ENCODE peak calls at places on chromosomes 7 and 10, in eight cellular contexts. A is astrocyte, I is HAP-1, L is cardiac muscle cell, T is testis, Y is lung, R is mucosa of descending colon, G is transverse colon. N is an unnamed sample.

GRCh38 chr10:18104223-18104872 is 35.9 kb upstream of the CACNB2 start:
- DNase-seq in I (peak; percentile 84), R (no peak), L (peak; percentile 40), G (peak; percentile 56), Y (peak; percentile 35), A (peak; percentile 12), T (peak; percentile 85), N (peak; percentile 58)

GRCh38 chr10:132488231-132488821 is 49.3 kb upstream of the INPP5A start:
- DNase-seq in R (no peak), I (no peak), L (no peak), T (no peak), A (no peak), G (no peak), Y (no peak), N (no peak)

GRCh38 chr7:128032605-128033235 is 1.5 kb upstream of the LRRC4 start:
- DNase-seq in Y (no peak), A (no peak), R (no peak), L (no peak), T (no peak), I (no peak), G (no peak), N (peak; percentile 34)

GRCh38 chr7:152335900-152336571 is 99.8 kb downstream of the KMT2C start:
- DNase-seq in Y (no peak), T (no peak), I (no peak), R (no peak), L (no peak), G (no peak), A (no peak), N (no peak)

GRCh38 chr10:115706482-115707076 is 566.4 kb downstream of the GFRA1 start:
- DNase-seq in T (no peak), Y (no peak), A (peak; percentile 12), G (no peak), I (peak; percentile 10), R (no peak), L (peak; percentile 12), N (peak; percentile 58)

GRCh38 chr7:131328387-131329175 is 905 bp downstream of the MKLN1 start:
- DNase-seq in R (no peak), G (no peak), I (no peak), Y (no peak), T (no peak), A (peak; percentile 25), L (no peak), N (no peak)

GRCh38 chr7:24701232-24701898 is 55.9 kb downstream of the GSDME start:
- DNase-seq in R (no peak), L (peak; percentile 28), A (peak; percentile 94), G (no peak), T (no peak), Y (no peak), I (no peak), N (peak; percentile 88)

GRCh38 chr10:99537381-99538286 is 4.9 kb downstream of the NKX2-3 start:
- DNase-seq in Y (no peak), T (no peak), L (no peak), I (peak; percentile 54), A (no peak), R (no peak), G (peak; percentile 26), N (no peak)

GRCh38 chr10:34726862-34727261 is 88.2 kb downstream of the PARD3 start:
- DNase-seq in A (no peak), Y (no peak), L (no peak), I (no peak), T (no peak), R (no peak), G (no peak), N (no peak)

GRCh38 chr7:39042706-39043105 is 65.0 kb downstream of the POU6F2 start:
- DNase-seq in A (no peak), G (no peak), T (no peak), Y (no peak), R (no peak), I (peak; percentile 34), L (no peak), N (no peak)

GRCh38 chr7:118615686-118616085 is 391.2 kb downstream of the ANKRD7 start:
- DNase-seq in A (no peak), I (no peak), R (no peak), Y (no peak), T (no peak), G (no peak), L (no peak), N (no peak)

GRCh38 chr10:48525956-48526355 is 78.9 kb downstream of the ARHGAP22 start:
- DNase-seq in T (no peak), Y (no peak), I (no peak), R (no peak), G (no peak), L (no peak), A (no peak), N (no peak)

GRCh38 chr7:41108821-41109220 is 594.1 kb downstream of the INHBA start:
- DNase-seq in I (no peak), T (no peak), G (no peak), R (no peak), A (no peak), Y (no peak), L (no peak), N (no peak)

GRCh38 chr10:103594326-103594725 is 100.8 kb downstream of the NEURL1 start:
- DNase-seq in T (no peak), I (no peak), A (no peak), L (no peak), Y (no peak), R (no peak), G (no peak), N (no peak)

GRCh38 chr7:40077849-40078248 is 56.6 kb downstream of the MPLKIP start:
- DNase-seq in Y (no peak), L (no peak), G (no peak), A (no peak), T (no peak), I (no peak), R (no peak), N (no peak)

GRCh38 chr10:35353805-35354204 is 17.5 kb downstream of the CCNY start:
- DNase-seq in I (no peak), R (no peak), Y (no peak), G (no peak), T (no peak), A (no peak), L (no peak), N (no peak)

GRCh38 chr7:22723642-22724041 is 3.4 kb upstream of the IL6 start:
- DNase-seq in T (no peak), A (no peak), G (no peak), I (no peak), Y (peak; percentile 52), L (no peak), R (no peak), N (no peak)

GRCh38 chr10:104127411-104127810 is 5.4 kb downstream of the SFR1 start:
- DNase-seq in Y (no peak), I (no peak), G (no peak), R (no peak), T (peak; percentile 20), L (peak; percentile 13), A (no peak), N (peak; percentile 38)

GRCh38 chr10:101925027-101925426 is 81.4 kb upstream of the KCNIP2 start:
- DNase-seq in I (no peak), R (no peak), L (no peak), T (no peak), G (no peak), A (no peak), Y (no peak), N (no peak)

GRCh38 chr7:106064836-106065559 is 47.1 kb downstream of the SYPL1 start:
- DNase-seq in I (peak; percentile 39), A (peak; percentile 95), Y (peak; percentile 67), R (peak; percentile 90), T (peak; percentile 91), G (peak; percentile 79), L (no peak), N (peak; percentile 84)

DNA sequence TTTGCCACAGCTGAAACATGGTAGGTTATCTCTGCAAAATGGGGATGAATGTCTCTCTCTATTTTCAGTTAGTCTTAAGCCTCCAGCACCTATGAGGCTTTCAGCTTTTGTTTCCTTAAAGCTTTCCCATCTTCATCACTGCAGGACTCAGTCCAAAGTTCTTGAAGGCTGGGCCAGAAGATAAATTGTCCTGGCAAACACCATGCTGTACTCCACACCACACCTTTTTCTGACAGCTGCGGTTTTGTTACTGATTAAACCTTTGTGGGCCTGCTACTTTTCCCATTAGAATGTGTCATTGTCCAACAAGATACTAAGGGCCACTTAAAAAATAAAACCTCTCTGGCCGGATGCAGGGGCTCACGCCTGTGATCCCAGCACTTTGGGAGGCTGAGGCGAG is 87.2 kb upstream of the A1CF start:
- DNase-seq in L (no peak), A (no peak), Y (no peak), R (no peak), T (no peak), G (peak; percentile 65), I (no peak), N (no peak)
- H3K4me3 ChIP-seq in L (no peak overlapping the region), A (no peak overlapping the region), Y (no peak overlapping the region), R (no peak overlapping the region), T (no peak overlapping the region), G (no peak overlapping the region), I (no peak overlapping the region), N (no peak overlapping the region)

GRCh38 chr10:122373713-122374112 is 795 bp upstream of the PLEKHA1 start:
- DNase-seq in A (no peak), T (peak; percentile 33), R (no peak), G (peak; percentile 17), L (peak; percentile 19), I (no peak), Y (no peak), N (no peak)
- H3K4me1 ChIP-seq in A (peaks cover 19% of the 10 kb centered on the region), T (peaks cover 10% of the 10 kb centered on the region), R (no peaks in the 10 kb centered on the region), G (peaks cover 24% of the 10 kb centered on the region), L (peaks cover 17% of the 10 kb centered on the region), I (peaks cover 5% of the 10 kb centered on the region), Y (peaks cover 5% of the 10 kb centered on the region), N (peaks cover 2% of the 10 kb centered on the region)

DNA sequence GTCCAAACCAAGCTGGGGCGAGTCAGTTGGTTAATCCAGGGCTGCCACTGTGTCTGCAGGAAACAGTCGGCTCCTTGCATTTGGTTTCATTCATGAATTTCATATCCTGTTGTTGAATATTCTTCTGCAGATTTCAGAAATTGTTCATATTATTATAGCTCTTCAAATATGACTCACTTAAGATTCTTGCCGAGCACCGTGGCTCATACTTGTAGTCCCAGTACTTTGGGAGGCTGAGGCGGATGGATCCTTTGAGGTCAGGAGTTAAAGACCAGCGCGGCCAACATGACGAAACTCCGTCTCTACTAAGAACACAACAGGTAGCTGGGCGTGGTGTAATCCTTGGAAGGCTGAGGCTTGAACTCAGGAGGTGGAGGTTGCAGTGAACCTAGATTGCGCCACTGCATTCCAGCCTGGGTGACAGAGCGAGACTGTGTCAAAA is 24.0 kb downstream of the PFKP start:
- DNase-seq in T (no peak), L (no peak), Y (peak; percentile 83), R (no peak), I (no peak), A (peak; percentile 94), G (no peak), N (no peak)
- H3K4me3 ChIP-seq in T (no peak overlapping the region), L (no peak overlapping the region), Y (no peak overlapping the region), R (no peak overlapping the region), I (no peak overlapping the region), A (peak overlapping the region; percentile 4), G (no peak overlapping the region), N (no peak overlapping the region)

DNA sequence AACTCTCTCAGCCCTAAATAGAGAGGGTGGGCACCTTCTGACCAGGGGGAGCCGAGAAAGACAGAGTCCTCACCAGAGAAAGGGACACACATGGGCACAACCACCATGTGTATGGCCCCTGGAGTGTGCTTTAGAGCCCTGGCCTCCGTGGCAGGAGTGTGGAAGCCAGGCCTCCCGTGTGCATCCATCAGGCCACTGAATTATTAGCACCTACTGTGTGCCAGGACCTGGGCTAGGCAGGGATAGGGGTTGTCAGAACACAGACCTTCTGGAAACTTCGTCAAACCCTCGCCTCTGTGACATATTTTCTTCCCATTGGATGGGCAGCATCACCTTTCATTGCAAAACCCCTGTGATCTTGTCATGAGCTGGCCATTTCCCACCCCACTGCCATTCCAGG is 78.5 kb downstream of the ZMIZ1 start:
- DNase-seq in A (no peak), I (no peak), Y (no peak), G (no peak), R (no peak), T (no peak), L (no peak), N (no peak)
- H3K4me1 ChIP-seq in A (peaks cover 79% of the 10 kb centered on the region), I (peaks cover 17% of the 10 kb centered on the region), Y (peaks cover 67% of the 10 kb centered on the region), G (peaks cover 80% of the 10 kb centered on the region), R (peaks cover 48% of the 10 kb centered on the region), T (peaks cover 49% of the 10 kb centered on the region), L (peaks cover 66% of the 10 kb centered on the region), N (peaks cover 43% of the 10 kb centered on the region)